ENCODE peak calls at places on chromosomes 4 and X, in five cellular contexts. L is stomach, B is GM23338, Q is sigmoid colon, A is upper lobe of left lung. C is an unnamed sample.

GRCh38 chrX:40736170-40736505 is 796 bp upstream of the MED14 start:
- DNase-seq in A (no peak), B (no peak), Q (no peak), L (no peak), C (no peak)

GRCh38 chr4:84597450-84597849 is 14.5 kb downstream of the CDS1 start:
- DNase-seq in B (no peak), Q (no peak), L (no peak), A (no peak), C (no peak)

GRCh38 chrX:35919536-35920309 is at the start of gene CFAP47:
- DNase-seq in B (peak), Q (no peak), A (peak), L (peak), C (no peak)

GRCh38 chr4:65416875-65417274 is 253.4 kb downstream of the EPHA5 start:
- DNase-seq in Q (no peak), B (peak), L (peak), A (no peak), C (no peak)

GRCh38 chrX:13533726-13534125 is 35.7 kb upstream of the EGFL6 start:
- DNase-seq in L (no peak), A (no peak), B (no peak), Q (no peak), C (no peak)

GRCh38 chr4:178244785-178245184 is 802.5 kb upstream of the AGA start:
- DNase-seq in Q (no peak), L (no peak), A (no peak), B (no peak), C (no peak)

GRCh38 chrX:19889582-19890342 is 2.4 kb upstream of the SH3KBP1 start:
- DNase-seq in A (no peak), Q (no peak), B (no peak), L (no peak), C (no peak)

GRCh38 chrX:117990438-117990837 is 126.2 kb downstream of the KLHL13 start:
- DNase-seq in Q (no peak), A (no peak), B (no peak), L (no peak), C (no peak)

GRCh38 chrX:125926295-125926694 is 239.8 kb downstream of the DCAF12L2 start:
- DNase-seq in Q (no peak), A (no peak), L (no peak), B (no peak), C (no peak)

GRCh38 chr4:157075811-157076577 is at the start of gene GLRB:
- DNase-seq in B (peak), Q (peak), A (peak), L (no peak), C (no peak)

GRCh38 chrX:66200855-66201795 is 37.1 kb downstream of the HEPH start:
- DNase-seq in L (no peak), B (peak), A (no peak), Q (no peak), C (no peak)

GRCh38 chr4:137981277-137981676 is 260.9 kb downstream of the SLC7A11 start:
- DNase-seq in A (no peak), B (no peak), Q (no peak), L (no peak), C (no peak)

DNA sequence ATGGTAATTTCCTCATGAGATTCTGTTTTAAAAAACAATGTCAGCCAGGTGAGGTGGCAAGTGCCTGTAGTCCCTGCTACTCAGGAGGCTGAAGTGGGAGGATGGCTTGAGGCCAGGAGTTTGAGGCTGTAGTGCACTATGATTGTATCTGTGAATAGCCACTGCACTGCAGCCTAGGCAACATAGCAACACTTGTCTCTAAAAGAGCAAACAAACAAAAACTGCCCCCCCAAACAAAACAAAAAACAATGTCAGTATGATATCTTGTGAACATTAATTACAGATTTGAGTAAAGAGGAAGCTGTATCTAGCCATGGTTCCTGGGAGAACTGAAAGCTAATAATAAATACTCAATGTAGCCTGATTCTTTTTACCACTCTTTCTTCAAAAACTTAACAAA is 6.8 kb upstream of the MSL3 start:
- DNase-seq in L (no peak), Q (no peak), B (no peak), A (no peak), C (no peak)
- TF ChIP-seq POLR2AphosphoS5 in L (no peak), Q (no peak), B (no peak), A (no peak), C (no peak)

DNA sequence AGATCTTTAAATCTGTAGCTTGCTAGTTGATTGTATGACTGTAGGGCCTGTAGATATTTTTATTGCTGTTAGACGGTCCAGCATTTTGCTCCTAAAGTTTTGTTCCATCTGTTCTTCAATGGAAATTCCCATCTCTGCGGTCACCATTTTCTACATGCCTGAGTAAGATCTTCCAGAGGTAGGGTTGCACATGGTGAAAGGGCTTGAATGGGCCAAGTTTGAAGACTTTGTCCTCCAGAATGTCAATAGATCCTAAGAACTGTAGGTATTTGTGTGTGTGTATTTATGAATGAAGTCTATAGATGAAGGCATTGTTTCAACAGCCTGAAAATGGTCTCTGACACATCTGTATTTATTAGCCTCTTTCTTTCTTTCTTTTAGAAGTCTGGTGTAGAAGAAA is 22.3 kb upstream of the TAPT1 start:
- DNase-seq in A (no peak), Q (no peak), B (no peak), L (no peak), C (no peak)
- TF ChIP-seq POLR2AphosphoS5 in A (no peak), Q (no peak), B (no peak), L (no peak), C (no peak)

GRCh38 chr4:142817442-142817841 is 28.7 kb downstream of the INPP4B start:
- DNase-seq in A (no peak), Q (no peak), L (no peak), B (no peak), C (no peak)
- TF ChIP-seq POLR2AphosphoS5 in A (no peak), Q (no peak), L (peak), B (no peak), C (no peak)

GRCh38 chr4:82968972-82969371 is 41.7 kb downstream of the LIN54 start:
- DNase-seq in B (no peak), A (no peak), L (no peak), Q (no peak), C (no peak)

GRCh38 chr4:82969414-82969813 is 41.2 kb downstream of the LIN54 start:
- DNase-seq in L (no peak), Q (no peak), A (no peak), B (no peak), C (no peak)

GRCh38 chr4:82965763-82966162 is 44.9 kb downstream of the LIN54 start:
- DNase-seq in Q (no peak), A (no peak), L (no peak), B (no peak), C (no peak)
- TF ChIP-seq POLR2AphosphoS5 in Q (no peak), A (no peak), L (no peak), B (no peak), C (no peak)

DNA sequence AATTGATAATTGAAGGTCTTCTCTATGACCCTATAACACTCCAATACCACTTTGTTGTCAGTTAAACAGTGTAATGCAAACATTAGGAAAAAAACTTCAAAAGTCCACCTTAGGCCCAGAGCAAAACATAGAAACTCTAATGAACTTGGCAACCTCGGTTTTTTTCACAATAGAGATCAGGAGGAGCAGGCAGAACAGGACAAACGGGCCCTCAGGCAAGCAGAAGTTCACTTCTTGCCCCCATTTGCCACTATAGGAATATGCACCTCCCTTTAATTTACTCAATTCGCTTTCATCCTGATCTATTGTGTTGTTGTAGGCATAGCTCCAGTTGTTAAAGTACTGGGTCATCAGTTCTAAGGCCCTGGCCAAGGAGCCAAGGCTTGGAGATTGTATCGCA is 18.2 kb downstream of the ACOX3 start:
- DNase-seq in Q (no peak), A (no peak), B (no peak), L (no peak), C (no peak)
- TF ChIP-seq POLR2AphosphoS5 in Q (no peak), A (no peak), B (no peak), L (no peak), C (no peak)

GRCh38 chrX:74536142-74537010 is 78.0 kb downstream of the RLIM start:
- DNase-seq in B (peak), A (peak), Q (peak), L (peak), C (peak)
- TF ChIP-seq POLR2AphosphoS5 in B (peak), A (peak), Q (peak), L (peak), C (peak)

DNA sequence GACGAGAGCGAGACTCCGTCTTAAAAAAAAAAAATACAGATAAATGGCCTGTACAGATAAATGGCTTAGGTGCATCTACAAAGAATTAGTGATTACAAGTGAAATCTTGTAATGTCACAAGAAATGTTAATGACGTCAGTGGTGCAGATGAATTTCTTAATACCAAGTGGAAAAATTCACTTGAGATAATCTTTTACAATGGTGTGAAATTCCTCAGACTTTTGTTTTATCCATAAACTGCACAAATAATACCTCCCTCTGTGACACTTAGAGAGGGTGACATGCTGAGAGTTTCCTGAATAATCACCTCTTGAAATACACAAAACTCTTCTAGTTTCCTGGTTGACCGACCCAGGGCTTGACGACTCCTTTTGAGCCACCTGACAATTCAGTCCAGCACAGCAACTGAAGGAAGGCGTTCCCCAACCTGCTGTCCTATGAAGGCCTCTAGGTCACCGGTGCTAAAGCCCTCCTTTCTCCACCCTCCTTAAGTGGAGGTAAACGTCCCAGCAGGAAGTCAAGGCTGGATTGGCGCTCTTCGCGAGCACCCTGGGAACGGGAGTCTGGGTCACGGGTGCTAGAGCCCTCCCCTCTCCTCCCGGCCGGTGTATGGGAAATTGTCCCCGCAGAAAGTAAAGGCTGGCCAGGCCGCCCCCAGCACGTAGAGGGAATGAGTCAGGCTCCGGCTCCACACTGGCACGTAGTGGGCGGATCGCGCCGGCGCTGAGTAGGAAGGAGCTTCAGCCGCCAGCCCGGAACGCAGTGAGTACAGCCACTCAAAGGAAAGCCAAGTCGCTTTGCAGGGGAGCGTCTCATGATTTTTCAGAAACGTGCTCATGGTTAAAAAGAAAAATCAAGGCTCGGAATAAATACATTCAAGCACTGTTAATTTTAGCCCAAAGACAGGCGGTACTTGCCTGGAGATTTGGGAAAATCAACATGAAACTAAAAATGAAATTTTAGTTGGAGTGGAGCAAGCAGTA is at the start of gene TMEM144:
- DNase-seq in L (peak), B (peak), A (peak), Q (peak), C (peak)
- TF ChIP-seq POLR2AphosphoS5 in L (peak), B (peak), A (peak), Q (peak), C (peak)

GRCh38 chr4:118354913-118355312 is 2.1 kb upstream of the PRSS12 start:
- DNase-seq in B (no peak), L (no peak), A (no peak), Q (no peak), C (no peak)

GRCh38 chr4:118353452-118353851 is 649 bp upstream of the PRSS12 start:
- DNase-seq in A (no peak), B (peak), L (no peak), Q (no peak), C (no peak)

GRCh38 chr4:118350961-118351360 is 1.8 kb downstream of the PRSS12 start:
- DNase-seq in L (no peak), B (no peak), A (no peak), Q (no peak), C (no peak)

GRCh38 chr4:118351851-118352827 is 664 bp downstream of the PRSS12 start:
- DNase-seq in A (peak), B (peak), L (peak), Q (peak), C (no peak)

GRCh38 chr4:118352843-118353373 is at the start of gene PRSS12:
- DNase-seq in Q (peak), L (peak), B (peak), A (peak), C (no peak)
- TF ChIP-seq POLR2AphosphoS5 in Q (no peak), L (peak), B (no peak), A (no peak), C (no peak)